ENCODE peak calls at places on chromosomes 6 and 20, in six cellular contexts. N, E, I, M, L and P are unnamed samples.
A peak's percentile ranks its signal among the peaks of the same experiment; 100 is the strongest.

GRCh38 chr20:843908-844307 is 10.4 kb downstream of the FAM110A start:
- DNase-seq in N (no peak), E (no peak), I (no peak), M (no peak), L (no peak), P (no peak)

GRCh38 chr20:38230253-38230551 is 30.3 kb downstream of the KIAA1755 start:
- DNase-seq in N (no peak), E (no peak), I (no peak), M (no peak), L (no peak), P (no peak)

GRCh38 chr20:36098364-36098763 is 56.2 kb upstream of the EPB41L1 start:
- DNase-seq in N (no peak), E (peak; percentile 70), I (no peak), M (no peak), L (no peak), P (peak; percentile 85)

GRCh38 chr6:153092082-153093013 is 38.7 kb downstream of the RGS17 start:
- DNase-seq in N (no peak), E (no peak), I (no peak), M (no peak), L (peak; percentile 22), P (no peak)

GRCh38 chr6:3455490-3456394 is 1.1 kb downstream of the SLC22A23 start:
- DNase-seq in N (no peak), E (peak; percentile 64), I (peak; percentile 40), M (peak; percentile 67), L (peak; percentile 48), P (no peak)

GRCh38 chr6:29602564-29603361 is 17.8 kb downstream of the OR2H2 start:
- DNase-seq in N (no peak), E (no peak), I (peak; percentile 54), M (peak; percentile 63), L (peak; percentile 46), P (peak; percentile 12)

GRCh38 chr6:79421001-79421411 is 116.2 kb downstream of the LCA5 start:
- DNase-seq in N (no peak), E (no peak), I (no peak), M (no peak), L (no peak), P (no peak)

GRCh38 chr6:14316911-14317535 is 199.5 kb downstream of the CD83 start:
- DNase-seq in N (no peak), E (peak; percentile 44), I (peak; percentile 22), M (no peak), L (peak; percentile 58), P (no peak)

GRCh38 chr6:393391-394221 is 2.1 kb downstream of the IRF4 start:
- DNase-seq in N (no peak), E (no peak), I (no peak), M (no peak), L (peak; percentile 40), P (peak; percentile 63)

GRCh38 chr6:53437557-53438202 is 88.9 kb upstream of the ELOVL5 start:
- DNase-seq in N (no peak), E (peak; percentile 7), I (peak; percentile 82), M (no peak), L (peak; percentile 39), P (peak; percentile 71)

GRCh38 chr20:52945862-52946522 is 26.2 kb upstream of the TSHZ2 start:
- DNase-seq in N (no peak), E (no peak), I (peak; percentile 35), M (no peak), L (no peak), P (no peak)

GRCh38 chr6:167470101-167470835 is 145.4 kb downstream of the TTLL2 start:
- DNase-seq in N (no peak), E (no peak), I (no peak), M (no peak), L (no peak), P (no peak)

GRCh38 chr6:20811112-20811746 is 277.0 kb downstream of the CDKAL1 start:
- DNase-seq in N (no peak), E (no peak), I (peak; percentile 83), M (no peak), L (no peak), P (no peak)

GRCh38 chr20:3847419-3847940 is 846 bp downstream of the MAVS start:
- DNase-seq in N (no peak), E (peak; percentile 31), I (no peak), M (no peak), L (no peak), P (no peak)

GRCh38 chr6:81067057-81067456 is 685.4 kb downstream of the TENT5A start:
- DNase-seq in N (no peak), E (no peak), I (no peak), M (no peak), L (no peak), P (no peak)

GRCh38 chr20:63265891-63266515 is 6.6 kb upstream of the ARFGAP1 start:
- DNase-seq in N (no peak), E (no peak), I (no peak), M (no peak), L (no peak), P (no peak)

GRCh38 chr20:46330072-46330763 is 21.9 kb upstream of the CDH22 start:
- DNase-seq in N (no peak), E (peak; percentile 91), I (no peak), M (no peak), L (no peak), P (no peak)

GRCh38 chr6:138275976-138276375 is 57.7 kb upstream of the PBOV1 start:
- DNase-seq in N (no peak), E (no peak), I (no peak), M (no peak), L (no peak), P (no peak)